ENCODE peak calls at places on chromosomes 13 and 19, in nine cellular contexts. One of them, this sample, is unnamed.

GRCh38 chr13:105914637-105915036 is 620.8 kb downstream of the EFNB2 start:
- DNase-seq in EH: peak; percentile 86
- DNase-seq in memory B cell: no peak
- DNase-seq in stomach: no peak
- DNase-seq in activated T-cell treated with anti-CD3 and anti-CD28 coated beads, Interleukin-2, amount 50 U/mL, for 48 hours: no peak
- DNase-seq in T-helper 1 cell: no peak
- DNase-seq in AG10803: peak; percentile 92
- DNase-seq in left lung: no peak
- DNase-seq in retinal pigment epithelial cell: no peak
- DNase-seq in this sample: peak; percentile 4

GRCh38 chr13:101489635-101490034 is 37.2 kb downstream of the ITGBL1 start:
- DNase-seq in EH: peak; percentile 67
- DNase-seq in memory B cell: no peak
- DNase-seq in stomach: no peak
- DNase-seq in activated T-cell treated with anti-CD3 and anti-CD28 coated beads, Interleukin-2, amount 50 U/mL, for 48 hours: no peak
- DNase-seq in T-helper 1 cell: no peak
- DNase-seq in AG10803: no peak
- DNase-seq in left lung: no peak
- DNase-seq in retinal pigment epithelial cell: no peak
- DNase-seq in this sample: no peak

GRCh38 chr19:3067549-3067948 is 5.3 kb upstream of the TLE5 start:
- DNase-seq in EH: no peak
- DNase-seq in memory B cell: no peak
- DNase-seq in stomach: no peak
- DNase-seq in activated T-cell treated with anti-CD3 and anti-CD28 coated beads, Interleukin-2, amount 50 U/mL, for 48 hours: no peak
- DNase-seq in T-helper 1 cell: no peak
- DNase-seq in AG10803: no peak
- DNase-seq in left lung: no peak
- DNase-seq in retinal pigment epithelial cell: no peak
- DNase-seq in this sample: peak; percentile 29

GRCh38 chr13:93473441-93474270 is 247.0 kb downstream of the GPC6 start:
- DNase-seq in EH: no peak
- DNase-seq in memory B cell: no peak
- DNase-seq in stomach: no peak
- DNase-seq in activated T-cell treated with anti-CD3 and anti-CD28 coated beads, Interleukin-2, amount 50 U/mL, for 48 hours: no peak
- DNase-seq in T-helper 1 cell: no peak
- DNase-seq in AG10803: peak; percentile 38
- DNase-seq in left lung: no peak
- DNase-seq in retinal pigment epithelial cell: no peak
- DNase-seq in this sample: peak; percentile 89

GRCh38 chr19:12913011-12913561 is 6.0 kb downstream of the SYCE2 start:
- DNase-seq in EH: peak; percentile 54
- DNase-seq in memory B cell: no peak
- DNase-seq in stomach: peak; percentile 77
- DNase-seq in activated T-cell treated with anti-CD3 and anti-CD28 coated beads, Interleukin-2, amount 50 U/mL, for 48 hours: no peak
- DNase-seq in T-helper 1 cell: no peak
- DNase-seq in AG10803: peak; percentile 58
- DNase-seq in left lung: no peak
- DNase-seq in retinal pigment epithelial cell: peak; percentile 23
- DNase-seq in this sample: peak; percentile 89

GRCh38 chr19:10290876-10291553 is 1.3 kb downstream of the ICAM5 start:
- DNase-seq in EH: peak; percentile 78
- DNase-seq in memory B cell: peak; percentile 42
- DNase-seq in stomach: peak; percentile 48
- DNase-seq in activated T-cell treated with anti-CD3 and anti-CD28 coated beads, Interleukin-2, amount 50 U/mL, for 48 hours: peak; percentile 69
- DNase-seq in T-helper 1 cell: no peak
- DNase-seq in AG10803: peak; percentile 41
- DNase-seq in left lung: peak; percentile 84
- DNase-seq in retinal pigment epithelial cell: no peak
- DNase-seq in this sample: peak; percentile 42

GRCh38 chr13:77583551-77583950 is 48.0 kb downstream of the SCEL start:
- DNase-seq in EH: no peak
- DNase-seq in memory B cell: no peak
- DNase-seq in stomach: no peak
- DNase-seq in activated T-cell treated with anti-CD3 and anti-CD28 coated beads, Interleukin-2, amount 50 U/mL, for 48 hours: no peak
- DNase-seq in T-helper 1 cell: no peak
- DNase-seq in AG10803: no peak
- DNase-seq in left lung: no peak
- DNase-seq in retinal pigment epithelial cell: no peak
- DNase-seq in this sample: no peak

GRCh38 chr13:76882431-76882830 is 3.8 kb downstream of the KCTD12 start:
- DNase-seq in EH: peak; percentile 37
- DNase-seq in memory B cell: no peak
- DNase-seq in stomach: no peak
- DNase-seq in activated T-cell treated with anti-CD3 and anti-CD28 coated beads, Interleukin-2, amount 50 U/mL, for 48 hours: no peak
- DNase-seq in T-helper 1 cell: no peak
- DNase-seq in AG10803: peak; percentile 88
- DNase-seq in left lung: no peak
- DNase-seq in retinal pigment epithelial cell: no peak
- DNase-seq in this sample: no peak

GRCh38 chr13:73672492-73672891 is 461.7 kb downstream of the KLF12 start:
- DNase-seq in EH: no peak
- DNase-seq in memory B cell: no peak
- DNase-seq in stomach: no peak
- DNase-seq in activated T-cell treated with anti-CD3 and anti-CD28 coated beads, Interleukin-2, amount 50 U/mL, for 48 hours: no peak
- DNase-seq in T-helper 1 cell: no peak
- DNase-seq in AG10803: no peak
- DNase-seq in left lung: no peak
- DNase-seq in retinal pigment epithelial cell: no peak
- DNase-seq in this sample: no peak

GRCh38 chr13:31965361-31966066 is 66.1 kb upstream of the FRY start:
- DNase-seq in EH: peak; percentile 53
- DNase-seq in memory B cell: peak; percentile 70
- DNase-seq in stomach: no peak
- DNase-seq in activated T-cell treated with anti-CD3 and anti-CD28 coated beads, Interleukin-2, amount 50 U/mL, for 48 hours: no peak
- DNase-seq in T-helper 1 cell: no peak
- DNase-seq in AG10803: peak; percentile 58
- DNase-seq in left lung: no peak
- DNase-seq in retinal pigment epithelial cell: no peak
- DNase-seq in this sample: no peak

GRCh38 chr13:72221276-72221962 is 354.4 kb upstream of the DACH1 start:
- DNase-seq in EH: peak; percentile 43
- DNase-seq in memory B cell: no peak
- DNase-seq in stomach: no peak
- DNase-seq in activated T-cell treated with anti-CD3 and anti-CD28 coated beads, Interleukin-2, amount 50 U/mL, for 48 hours: no peak
- DNase-seq in T-helper 1 cell: no peak
- DNase-seq in AG10803: no peak
- DNase-seq in left lung: no peak
- DNase-seq in retinal pigment epithelial cell: no peak
- DNase-seq in this sample: peak; percentile 8

GRCh38 chr19:13056052-13056660 is 46.5 kb downstream of the LYL1 start:
- DNase-seq in EH: peak; percentile 80
- DNase-seq in memory B cell: no peak
- DNase-seq in stomach: peak; percentile 52
- DNase-seq in activated T-cell treated with anti-CD3 and anti-CD28 coated beads, Interleukin-2, amount 50 U/mL, for 48 hours: no peak
- DNase-seq in T-helper 1 cell: no peak
- DNase-seq in AG10803: peak; percentile 84
- DNase-seq in left lung: peak; percentile 86
- DNase-seq in retinal pigment epithelial cell: no peak
- DNase-seq in this sample: peak; percentile 61

GRCh38 chr13:46178143-46178542 is 3.8 kb downstream of the LCP1 start:
- DNase-seq in EH: no peak
- DNase-seq in memory B cell: no peak
- DNase-seq in stomach: no peak
- DNase-seq in activated T-cell treated with anti-CD3 and anti-CD28 coated beads, Interleukin-2, amount 50 U/mL, for 48 hours: no peak
- DNase-seq in T-helper 1 cell: no peak
- DNase-seq in AG10803: no peak
- DNase-seq in left lung: no peak
- DNase-seq in retinal pigment epithelial cell: no peak
- DNase-seq in this sample: no peak

GRCh38 chr19:18846862-18847515 is 15.2 kb downstream of the UPF1 start:
- DNase-seq in EH: peak; percentile 82
- DNase-seq in memory B cell: peak; percentile 56
- DNase-seq in stomach: peak; percentile 80
- DNase-seq in activated T-cell treated with anti-CD3 and anti-CD28 coated beads, Interleukin-2, amount 50 U/mL, for 48 hours: peak; percentile 76
- DNase-seq in T-helper 1 cell: no peak
- DNase-seq in AG10803: peak; percentile 88
- DNase-seq in left lung: peak; percentile 81
- DNase-seq in retinal pigment epithelial cell: no peak
- DNase-seq in this sample: peak; percentile 81

GRCh38 chr19:54473071-54473941 is at the start of gene CDC42EP5:
- DNase-seq in EH: peak; percentile 91
- DNase-seq in memory B cell: no peak
- DNase-seq in stomach: peak; percentile 50
- DNase-seq in activated T-cell treated with anti-CD3 and anti-CD28 coated beads, Interleukin-2, amount 50 U/mL, for 48 hours: no peak
- DNase-seq in T-helper 1 cell: no peak
- DNase-seq in AG10803: peak; percentile 90
- DNase-seq in left lung: peak; percentile 73
- DNase-seq in retinal pigment epithelial cell: no peak
- DNase-seq in this sample: peak; percentile 41

GRCh38 chr13:76378767-76379166 is 507.4 kb downstream of the KCTD12 start:
- DNase-seq in EH: no peak
- DNase-seq in memory B cell: no peak
- DNase-seq in stomach: no peak
- DNase-seq in activated T-cell treated with anti-CD3 and anti-CD28 coated beads, Interleukin-2, amount 50 U/mL, for 48 hours: no peak
- DNase-seq in T-helper 1 cell: no peak
- DNase-seq in AG10803: no peak
- DNase-seq in left lung: no peak
- DNase-seq in retinal pigment epithelial cell: no peak
- DNase-seq in this sample: no peak

GRCh38 chr13:26246154-26246553 is 7.8 kb upstream of the CDK8 start:
- DNase-seq in EH: no peak
- DNase-seq in memory B cell: no peak
- DNase-seq in stomach: no peak
- DNase-seq in activated T-cell treated with anti-CD3 and anti-CD28 coated beads, Interleukin-2, amount 50 U/mL, for 48 hours: no peak
- DNase-seq in T-helper 1 cell: no peak
- DNase-seq in AG10803: no peak
- DNase-seq in left lung: no peak
- DNase-seq in retinal pigment epithelial cell: no peak
- DNase-seq in this sample: peak; percentile 38

GRCh38 chr19:34480971-34481821 is at the start of gene WTIP:
- DNase-seq in EH: peak; percentile 84
- DNase-seq in memory B cell: no peak
- DNase-seq in stomach: peak; percentile 67
- DNase-seq in activated T-cell treated with anti-CD3 and anti-CD28 coated beads, Interleukin-2, amount 50 U/mL, for 48 hours: no peak
- DNase-seq in T-helper 1 cell: no peak
- DNase-seq in AG10803: peak; percentile 94
- DNase-seq in left lung: peak; percentile 76
- DNase-seq in retinal pigment epithelial cell: peak; percentile 68
- DNase-seq in this sample: peak; percentile 82

GRCh38 chr19:21323000-21323399 is 6.2 kb downstream of the ZNF708 start:
- DNase-seq in EH: no peak
- DNase-seq in memory B cell: no peak
- DNase-seq in stomach: no peak
- DNase-seq in activated T-cell treated with anti-CD3 and anti-CD28 coated beads, Interleukin-2, amount 50 U/mL, for 48 hours: no peak
- DNase-seq in T-helper 1 cell: no peak
- DNase-seq in AG10803: no peak
- DNase-seq in left lung: no peak
- DNase-seq in retinal pigment epithelial cell: no peak
- DNase-seq in this sample: no peak

GRCh38 chr19:51571599-51571998 is 516 bp downstream of the ZNF175 start:
- DNase-seq in EH: peak; percentile 13
- DNase-seq in memory B cell: no peak
- DNase-seq in stomach: no peak
- DNase-seq in activated T-cell treated with anti-CD3 and anti-CD28 coated beads, Interleukin-2, amount 50 U/mL, for 48 hours: no peak
- DNase-seq in T-helper 1 cell: no peak
- DNase-seq in AG10803: no peak
- DNase-seq in left lung: no peak
- DNase-seq in retinal pigment epithelial cell: no peak
- DNase-seq in this sample: peak; percentile 4

GRCh38 chr13:98172570-98173405 is 4.3 kb downstream of the RNF113B start:
- DNase-seq in EH: peak; percentile 46
- DNase-seq in memory B cell: no peak
- DNase-seq in stomach: no peak
- DNase-seq in activated T-cell treated with anti-CD3 and anti-CD28 coated beads, Interleukin-2, amount 50 U/mL, for 48 hours: no peak
- DNase-seq in T-helper 1 cell: no peak
- DNase-seq in AG10803: peak; percentile 49
- DNase-seq in left lung: no peak
- DNase-seq in retinal pigment epithelial cell: no peak
- DNase-seq in this sample: no peak

GRCh38 chr13:66492479-66492878 is 737.7 kb downstream of the PCDH9 start:
- DNase-seq in EH: no peak
- DNase-seq in memory B cell: no peak
- DNase-seq in stomach: no peak
- DNase-seq in activated T-cell treated with anti-CD3 and anti-CD28 coated beads, Interleukin-2, amount 50 U/mL, for 48 hours: no peak
- DNase-seq in T-helper 1 cell: no peak
- DNase-seq in AG10803: no peak
- DNase-seq in left lung: no peak
- DNase-seq in retinal pigment epithelial cell: no peak
- DNase-seq in this sample: no peak

GRCh38 chr13:101626925-101627555 is 174.6 kb downstream of the ITGBL1 start:
- DNase-seq in EH: peak; percentile 7
- DNase-seq in memory B cell: no peak
- DNase-seq in stomach: no peak
- DNase-seq in activated T-cell treated with anti-CD3 and anti-CD28 coated beads, Interleukin-2, amount 50 U/mL, for 48 hours: peak; percentile 29
- DNase-seq in T-helper 1 cell: no peak
- DNase-seq in AG10803: no peak
- DNase-seq in left lung: no peak
- DNase-seq in retinal pigment epithelial cell: no peak
- DNase-seq in this sample: no peak

GRCh38 chr19:8846819-8847218 is 14.6 kb downstream of the MBD3L1 start:
- DNase-seq in EH: no peak
- DNase-seq in memory B cell: no peak
- DNase-seq in stomach: no peak
- DNase-seq in activated T-cell treated with anti-CD3 and anti-CD28 coated beads, Interleukin-2, amount 50 U/mL, for 48 hours: no peak
- DNase-seq in T-helper 1 cell: no peak
- DNase-seq in AG10803: no peak
- DNase-seq in left lung: no peak
- DNase-seq in retinal pigment epithelial cell: no peak
- DNase-seq in this sample: no peak

GRCh38 chr19:41363753-41364545 is at the start of gene B9D2:
- DNase-seq in EH: peak; percentile 99
- DNase-seq in memory B cell: peak; percentile 97
- DNase-seq in stomach: peak; percentile 98
- DNase-seq in activated T-cell treated with anti-CD3 and anti-CD28 coated beads, Interleukin-2, amount 50 U/mL, for 48 hours: peak; percentile 98
- DNase-seq in T-helper 1 cell: peak; percentile 96
- DNase-seq in AG10803: peak; percentile 97
- DNase-seq in left lung: peak; percentile 99
- DNase-seq in retinal pigment epithelial cell: peak; percentile 90
- DNase-seq in this sample: peak; percentile 100

GRCh38 chr13:104357174-104357573 is 1291.0 kb upstream of the SLC10A2 start:
- DNase-seq in EH: no peak
- DNase-seq in memory B cell: no peak
- DNase-seq in stomach: no peak
- DNase-seq in activated T-cell treated with anti-CD3 and anti-CD28 coated beads, Interleukin-2, amount 50 U/mL, for 48 hours: no peak
- DNase-seq in T-helper 1 cell: no peak
- DNase-seq in AG10803: no peak
- DNase-seq in left lung: no peak
- DNase-seq in retinal pigment epithelial cell: no peak
- DNase-seq in this sample: peak; percentile 4

GRCh38 chr13:101746513-101746912 is 294.0 kb downstream of the ITGBL1 start:
- DNase-seq in EH: no peak
- DNase-seq in memory B cell: no peak
- DNase-seq in stomach: no peak
- DNase-seq in activated T-cell treated with anti-CD3 and anti-CD28 coated beads, Interleukin-2, amount 50 U/mL, for 48 hours: no peak
- DNase-seq in T-helper 1 cell: no peak
- DNase-seq in AG10803: no peak
- DNase-seq in left lung: no peak
- DNase-seq in retinal pigment epithelial cell: no peak
- DNase-seq in this sample: no peak

GRCh38 chr13:40668335-40668734 is 1.9 kb upstream of the FOXO1 start:
- DNase-seq in EH: no peak
- DNase-seq in memory B cell: peak; percentile 49
- DNase-seq in stomach: no peak
- DNase-seq in activated T-cell treated with anti-CD3 and anti-CD28 coated beads, Interleukin-2, amount 50 U/mL, for 48 hours: peak; percentile 44
- DNase-seq in T-helper 1 cell: no peak
- DNase-seq in AG10803: no peak
- DNase-seq in left lung: no peak
- DNase-seq in retinal pigment epithelial cell: no peak
- DNase-seq in this sample: peak; percentile 39

GRCh38 chr13:108779308-108779707 is 149.9 kb downstream of the MYO16 start:
- DNase-seq in EH: no peak
- DNase-seq in memory B cell: no peak
- DNase-seq in stomach: no peak
- DNase-seq in activated T-cell treated with anti-CD3 and anti-CD28 coated beads, Interleukin-2, amount 50 U/mL, for 48 hours: no peak
- DNase-seq in T-helper 1 cell: no peak
- DNase-seq in AG10803: no peak
- DNase-seq in left lung: no peak
- DNase-seq in retinal pigment epithelial cell: no peak
- DNase-seq in this sample: no peak

GRCh38 chr19:52786078-52786463 is 520 bp downstream of the ZNF600 start:
- DNase-seq in EH: no peak
- DNase-seq in memory B cell: no peak
- DNase-seq in stomach: no peak
- DNase-seq in activated T-cell treated with anti-CD3 and anti-CD28 coated beads, Interleukin-2, amount 50 U/mL, for 48 hours: no peak
- DNase-seq in T-helper 1 cell: no peak
- DNase-seq in AG10803: no peak
- DNase-seq in left lung: no peak
- DNase-seq in retinal pigment epithelial cell: no peak
- DNase-seq in this sample: peak; percentile 3

GRCh38 chr19:54030895-54031586 is 32.7 kb downstream of the VSTM1 start:
- DNase-seq in EH: peak; percentile 32
- DNase-seq in memory B cell: no peak
- DNase-seq in stomach: no peak
- DNase-seq in activated T-cell treated with anti-CD3 and anti-CD28 coated beads, Interleukin-2, amount 50 U/mL, for 48 hours: no peak
- DNase-seq in T-helper 1 cell: no peak
- DNase-seq in AG10803: peak; percentile 27
- DNase-seq in left lung: no peak
- DNase-seq in retinal pigment epithelial cell: no peak
- DNase-seq in this sample: peak; percentile 31

This sample was measured in SJCRH30.